ENCODE peak calls at places on chromosomes 4 and X, in nine cellular contexts. One of them, this sample, is unnamed.

GRCh38 chr4:1406946-1407656 is 859 bp upstream of the NKX1-1 start:
- DNase-seq in neuronal stem cell: no peak
- DNase-seq in GM13976: no peak
- DNase-seq in fibroblast of lung: no peak
- DNase-seq in fibroblast of gingiva: no peak
- DNase-seq in activated T-cell treated with anti-CD3 and anti-CD28 coated beads, Interleukin-2, amount 50 U/mL, for 4 hours: no peak
- DNase-seq in breast epithelium: no peak
- DNase-seq in H54: no peak
- DNase-seq in RWPE1: no peak
- DNase-seq in this sample: peak; percentile 38

GRCh38 chrX:44785652-44786051 is 58.2 kb upstream of the DUSP21 start:
- DNase-seq in GM13976: no peak
- DNase-seq in RWPE1: peak; percentile 20
- DNase-seq in activated T-cell treated with anti-CD3 and anti-CD28 coated beads, Interleukin-2, amount 50 U/mL, for 4 hours: no peak
- DNase-seq in neuronal stem cell: no peak
- DNase-seq in H54: peak; percentile 18
- DNase-seq in fibroblast of lung: peak; percentile 90
- DNase-seq in breast epithelium: no peak
- DNase-seq in fibroblast of gingiva: peak; percentile 65
- DNase-seq in this sample: no peak

GRCh38 chrX:68438575-68438974 is 5.3 kb upstream of the OPHN1 start:
- DNase-seq in activated T-cell treated with anti-CD3 and anti-CD28 coated beads, Interleukin-2, amount 50 U/mL, for 4 hours: no peak
- DNase-seq in fibroblast of gingiva: no peak
- DNase-seq in neuronal stem cell: no peak
- DNase-seq in H54: no peak
- DNase-seq in fibroblast of lung: no peak
- DNase-seq in GM13976: no peak
- DNase-seq in breast epithelium: peak; percentile 48
- DNase-seq in RWPE1: no peak
- DNase-seq in this sample: no peak

GRCh38 chrX:133570549-133570948 is 155.3 kb upstream of the GPC4 start:
- DNase-seq in GM13976: no peak
- DNase-seq in neuronal stem cell: no peak
- DNase-seq in breast epithelium: no peak
- DNase-seq in H54: no peak
- DNase-seq in fibroblast of gingiva: no peak
- DNase-seq in activated T-cell treated with anti-CD3 and anti-CD28 coated beads, Interleukin-2, amount 50 U/mL, for 4 hours: no peak
- DNase-seq in RWPE1: no peak
- DNase-seq in fibroblast of lung: peak; percentile 76
- DNase-seq in this sample: no peak

GRCh38 chr4:83219344-83219990 is 65.1 kb downstream of the COQ2 start:
- DNase-seq in breast epithelium: peak; percentile 87
- DNase-seq in neuronal stem cell: no peak
- DNase-seq in GM13976: no peak
- DNase-seq in H54: no peak
- DNase-seq in RWPE1: peak; percentile 39
- DNase-seq in activated T-cell treated with anti-CD3 and anti-CD28 coated beads, Interleukin-2, amount 50 U/mL, for 4 hours: peak; percentile 51
- DNase-seq in fibroblast of gingiva: peak; percentile 63
- DNase-seq in fibroblast of lung: peak; percentile 8
- DNase-seq in this sample: no peak

GRCh38 chr4:27666943-27667342 is 806.3 kb downstream of the STIM2 start:
- DNase-seq in activated T-cell treated with anti-CD3 and anti-CD28 coated beads, Interleukin-2, amount 50 U/mL, for 4 hours: no peak
- DNase-seq in breast epithelium: no peak
- DNase-seq in neuronal stem cell: no peak
- DNase-seq in H54: no peak
- DNase-seq in RWPE1: no peak
- DNase-seq in fibroblast of lung: no peak
- DNase-seq in GM13976: no peak
- DNase-seq in fibroblast of gingiva: no peak
- DNase-seq in this sample: no peak

GRCh38 chrX:104335765-104336164 is 81.0 kb upstream of the ESX1 start:
- DNase-seq in fibroblast of lung: peak; percentile 95
- DNase-seq in GM13976: no peak
- DNase-seq in breast epithelium: no peak
- DNase-seq in RWPE1: no peak
- DNase-seq in H54: peak; percentile 19
- DNase-seq in fibroblast of gingiva: peak; percentile 49
- DNase-seq in activated T-cell treated with anti-CD3 and anti-CD28 coated beads, Interleukin-2, amount 50 U/mL, for 4 hours: no peak
- DNase-seq in neuronal stem cell: no peak
- DNase-seq in this sample: no peak

GRCh38 chr4:108830509-108831244 is 67.8 kb upstream of the ETNPPL start:
- DNase-seq in H54: no peak
- DNase-seq in neuronal stem cell: no peak
- DNase-seq in RWPE1: no peak
- DNase-seq in breast epithelium: no peak
- DNase-seq in fibroblast of lung: peak; percentile 47
- DNase-seq in GM13976: no peak
- DNase-seq in fibroblast of gingiva: no peak
- DNase-seq in activated T-cell treated with anti-CD3 and anti-CD28 coated beads, Interleukin-2, amount 50 U/mL, for 4 hours: no peak
- DNase-seq in this sample: no peak

GRCh38 chr4:100286601-100287000 is 96.3 kb upstream of the DDIT4L start:
- DNase-seq in H54: no peak
- DNase-seq in neuronal stem cell: no peak
- DNase-seq in GM13976: no peak
- DNase-seq in breast epithelium: no peak
- DNase-seq in fibroblast of gingiva: no peak
- DNase-seq in activated T-cell treated with anti-CD3 and anti-CD28 coated beads, Interleukin-2, amount 50 U/mL, for 4 hours: no peak
- DNase-seq in RWPE1: no peak
- DNase-seq in fibroblast of lung: no peak
- DNase-seq in this sample: no peak

GRCh38 chr4:9704551-9705332 is 76.7 kb upstream of the DRD5 start:
- DNase-seq in H54: no peak
- DNase-seq in fibroblast of gingiva: no peak
- DNase-seq in RWPE1: no peak
- DNase-seq in fibroblast of lung: no peak
- DNase-seq in GM13976: no peak
- DNase-seq in neuronal stem cell: no peak
- DNase-seq in activated T-cell treated with anti-CD3 and anti-CD28 coated beads, Interleukin-2, amount 50 U/mL, for 4 hours: no peak
- DNase-seq in breast epithelium: no peak
- DNase-seq in this sample: no peak

GRCh38 chrX:43333543-43333942 is 322.6 kb upstream of the MAOA start:
- DNase-seq in neuronal stem cell: no peak
- DNase-seq in fibroblast of lung: no peak
- DNase-seq in fibroblast of gingiva: no peak
- DNase-seq in breast epithelium: no peak
- DNase-seq in RWPE1: no peak
- DNase-seq in activated T-cell treated with anti-CD3 and anti-CD28 coated beads, Interleukin-2, amount 50 U/mL, for 4 hours: no peak
- DNase-seq in H54: no peak
- DNase-seq in GM13976: no peak
- DNase-seq in this sample: no peak

GRCh38 chrX:119482497-119483480 is 14.5 kb downstream of the SLC25A5 start:
- DNase-seq in RWPE1: no peak
- DNase-seq in breast epithelium: peak; percentile 32
- DNase-seq in H54: peak; percentile 38
- DNase-seq in fibroblast of gingiva: peak; percentile 26
- DNase-seq in GM13976: peak; percentile 78
- DNase-seq in activated T-cell treated with anti-CD3 and anti-CD28 coated beads, Interleukin-2, amount 50 U/mL, for 4 hours: peak; percentile 51
- DNase-seq in neuronal stem cell: no peak
- DNase-seq in fibroblast of lung: peak; percentile 39
- DNase-seq in this sample: peak; percentile 73

GRCh38 chrX:31540313-31540712 is 468.5 kb upstream of the FTHL17 start:
- DNase-seq in breast epithelium: no peak
- DNase-seq in fibroblast of lung: no peak
- DNase-seq in fibroblast of gingiva: no peak
- DNase-seq in neuronal stem cell: no peak
- DNase-seq in H54: no peak
- DNase-seq in RWPE1: no peak
- DNase-seq in activated T-cell treated with anti-CD3 and anti-CD28 coated beads, Interleukin-2, amount 50 U/mL, for 4 hours: no peak
- DNase-seq in GM13976: no peak
- DNase-seq in this sample: no peak

GRCh38 chr4:76182463-76182862 is 31.2 kb downstream of the SCARB2 start:
- DNase-seq in neuronal stem cell: no peak
- DNase-seq in fibroblast of lung: no peak
- DNase-seq in RWPE1: peak; percentile 38
- DNase-seq in H54: no peak
- DNase-seq in activated T-cell treated with anti-CD3 and anti-CD28 coated beads, Interleukin-2, amount 50 U/mL, for 4 hours: no peak
- DNase-seq in GM13976: no peak
- DNase-seq in fibroblast of gingiva: no peak
- DNase-seq in breast epithelium: no peak
- DNase-seq in this sample: no peak

GRCh38 chr4:169179609-169180526 is 90.9 kb downstream of the SH3RF1 start:
- DNase-seq in fibroblast of gingiva: peak; percentile 47
- DNase-seq in neuronal stem cell: no peak
- DNase-seq in RWPE1: no peak
- DNase-seq in fibroblast of lung: peak; percentile 53
- DNase-seq in activated T-cell treated with anti-CD3 and anti-CD28 coated beads, Interleukin-2, amount 50 U/mL, for 4 hours: no peak
- DNase-seq in breast epithelium: no peak
- DNase-seq in H54: no peak
- DNase-seq in GM13976: no peak
- DNase-seq in this sample: no peak

GRCh38 chr4:73193155-73193554 is 65.4 kb downstream of the ANKRD17 start:
- DNase-seq in GM13976: peak; percentile 25
- DNase-seq in RWPE1: no peak
- DNase-seq in activated T-cell treated with anti-CD3 and anti-CD28 coated beads, Interleukin-2, amount 50 U/mL, for 4 hours: no peak
- DNase-seq in breast epithelium: no peak
- DNase-seq in fibroblast of lung: no peak
- DNase-seq in fibroblast of gingiva: no peak
- DNase-seq in neuronal stem cell: no peak
- DNase-seq in H54: no peak
- DNase-seq in this sample: no peak

GRCh38 chr4:127145001-127145400 is 487.8 kb upstream of the INTU start:
- DNase-seq in activated T-cell treated with anti-CD3 and anti-CD28 coated beads, Interleukin-2, amount 50 U/mL, for 4 hours: no peak
- DNase-seq in GM13976: no peak
- DNase-seq in neuronal stem cell: no peak
- DNase-seq in H54: no peak
- DNase-seq in RWPE1: no peak
- DNase-seq in fibroblast of lung: no peak
- DNase-seq in fibroblast of gingiva: no peak
- DNase-seq in breast epithelium: no peak
- DNase-seq in this sample: peak; percentile 43

GRCh38 chr4:91198951-91199350 is 1071.8 kb downstream of the CCSER1 start:
- DNase-seq in GM13976: no peak
- DNase-seq in breast epithelium: no peak
- DNase-seq in fibroblast of lung: no peak
- DNase-seq in neuronal stem cell: no peak
- DNase-seq in H54: peak; percentile 3
- DNase-seq in RWPE1: no peak
- DNase-seq in fibroblast of gingiva: peak; percentile 1
- DNase-seq in activated T-cell treated with anti-CD3 and anti-CD28 coated beads, Interleukin-2, amount 50 U/mL, for 4 hours: no peak
- DNase-seq in this sample: no peak

GRCh38 chrX:67587946-67588624 is 44.3 kb downstream of the AR start:
- DNase-seq in breast epithelium: no peak
- DNase-seq in activated T-cell treated with anti-CD3 and anti-CD28 coated beads, Interleukin-2, amount 50 U/mL, for 4 hours: no peak
- DNase-seq in fibroblast of lung: peak; percentile 42
- DNase-seq in H54: no peak
- DNase-seq in fibroblast of gingiva: peak; percentile 37
- DNase-seq in GM13976: no peak
- DNase-seq in neuronal stem cell: no peak
- DNase-seq in RWPE1: no peak
- DNase-seq in this sample: no peak

GRCh38 chrX:13791559-13791958 is 25.3 kb downstream of the GPM6B start:
- DNase-seq in H54: no peak
- DNase-seq in GM13976: no peak
- DNase-seq in fibroblast of lung: no peak
- DNase-seq in fibroblast of gingiva: peak; percentile 49
- DNase-seq in activated T-cell treated with anti-CD3 and anti-CD28 coated beads, Interleukin-2, amount 50 U/mL, for 4 hours: no peak
- DNase-seq in RWPE1: no peak
- DNase-seq in breast epithelium: peak; percentile 81
- DNase-seq in neuronal stem cell: no peak
- DNase-seq in this sample: no peak

GRCh38 chrX:78383594-78383993 is 56.2 kb upstream of the CYSLTR1 start:
- DNase-seq in RWPE1: no peak
- DNase-seq in activated T-cell treated with anti-CD3 and anti-CD28 coated beads, Interleukin-2, amount 50 U/mL, for 4 hours: no peak
- DNase-seq in H54: no peak
- DNase-seq in fibroblast of lung: no peak
- DNase-seq in neuronal stem cell: no peak
- DNase-seq in fibroblast of gingiva: no peak
- DNase-seq in GM13976: no peak
- DNase-seq in breast epithelium: no peak
- DNase-seq in this sample: no peak

GRCh38 chrX:110258552-110258951 is 59.3 kb downstream of the AMMECR1 start:
- DNase-seq in breast epithelium: no peak
- DNase-seq in RWPE1: peak; percentile 11
- DNase-seq in H54: no peak
- DNase-seq in fibroblast of lung: peak; percentile 56
- DNase-seq in neuronal stem cell: no peak
- DNase-seq in fibroblast of gingiva: peak; percentile 2
- DNase-seq in GM13976: no peak
- DNase-seq in activated T-cell treated with anti-CD3 and anti-CD28 coated beads, Interleukin-2, amount 50 U/mL, for 4 hours: no peak
- DNase-seq in this sample: no peak

GRCh38 chr4:154779362-154779947 is 1.6 kb upstream of the RBM46 start:
- DNase-seq in fibroblast of gingiva: peak; percentile 28
- DNase-seq in H54: no peak
- DNase-seq in activated T-cell treated with anti-CD3 and anti-CD28 coated beads, Interleukin-2, amount 50 U/mL, for 4 hours: no peak
- DNase-seq in breast epithelium: no peak
- DNase-seq in GM13976: peak; percentile 13
- DNase-seq in RWPE1: peak; percentile 58
- DNase-seq in neuronal stem cell: peak; percentile 0
- DNase-seq in fibroblast of lung: peak; percentile 39
- DNase-seq in this sample: no peak

GRCh38 chrX:9746148-9746880 is 19.3 kb downstream of the GPR143 start:
- DNase-seq in activated T-cell treated with anti-CD3 and anti-CD28 coated beads, Interleukin-2, amount 50 U/mL, for 4 hours: no peak
- DNase-seq in breast epithelium: no peak
- DNase-seq in neuronal stem cell: no peak
- DNase-seq in H54: no peak
- DNase-seq in fibroblast of lung: peak; percentile 81
- DNase-seq in fibroblast of gingiva: no peak
- DNase-seq in RWPE1: peak; percentile 11
- DNase-seq in GM13976: no peak
- DNase-seq in this sample: no peak

GRCh38 chr4:102825261-102826071 is 1.9 kb downstream of the UBE2D3 start:
- DNase-seq in H54: no peak
- DNase-seq in fibroblast of lung: peak; percentile 73
- DNase-seq in neuronal stem cell: peak; percentile 8
- DNase-seq in RWPE1: peak; percentile 37
- DNase-seq in activated T-cell treated with anti-CD3 and anti-CD28 coated beads, Interleukin-2, amount 50 U/mL, for 4 hours: peak; percentile 20
- DNase-seq in GM13976: no peak
- DNase-seq in breast epithelium: peak; percentile 42
- DNase-seq in fibroblast of gingiva: peak; percentile 70
- DNase-seq in this sample: no peak

GRCh38 chr4:181488926-181489325 is 754.3 kb upstream of the TENM3 start:
- DNase-seq in neuronal stem cell: no peak
- DNase-seq in GM13976: no peak
- DNase-seq in fibroblast of gingiva: no peak
- DNase-seq in fibroblast of lung: no peak
- DNase-seq in H54: no peak
- DNase-seq in RWPE1: no peak
- DNase-seq in activated T-cell treated with anti-CD3 and anti-CD28 coated beads, Interleukin-2, amount 50 U/mL, for 4 hours: no peak
- DNase-seq in breast epithelium: no peak
- DNase-seq in this sample: no peak

GRCh38 chr4:64538219-64538618 is 129.0 kb upstream of the TECRL start:
- DNase-seq in activated T-cell treated with anti-CD3 and anti-CD28 coated beads, Interleukin-2, amount 50 U/mL, for 4 hours: no peak
- DNase-seq in neuronal stem cell: no peak
- DNase-seq in breast epithelium: no peak
- DNase-seq in fibroblast of gingiva: no peak
- DNase-seq in fibroblast of lung: no peak
- DNase-seq in RWPE1: no peak
- DNase-seq in H54: no peak
- DNase-seq in GM13976: no peak
- DNase-seq in this sample: no peak

GRCh38 chr4:56655209-56655626 is 25.9 kb downstream of the HOPX start:
- DNase-seq in GM13976: peak; percentile 30
- DNase-seq in neuronal stem cell: no peak
- DNase-seq in fibroblast of gingiva: peak; percentile 6
- DNase-seq in fibroblast of lung: peak; percentile 40
- DNase-seq in RWPE1: peak; percentile 20
- DNase-seq in activated T-cell treated with anti-CD3 and anti-CD28 coated beads, Interleukin-2, amount 50 U/mL, for 4 hours: peak; percentile 9
- DNase-seq in H54: no peak
- DNase-seq in breast epithelium: no peak
- DNase-seq in this sample: peak; percentile 60

GRCh38 chr4:69828828-69829227 is 31.1 kb downstream of the SULT1E1 start:
- DNase-seq in H54: no peak
- DNase-seq in neuronal stem cell: no peak
- DNase-seq in RWPE1: no peak
- DNase-seq in GM13976: no peak
- DNase-seq in fibroblast of lung: peak; percentile 6
- DNase-seq in activated T-cell treated with anti-CD3 and anti-CD28 coated beads, Interleukin-2, amount 50 U/mL, for 4 hours: no peak
- DNase-seq in breast epithelium: no peak
- DNase-seq in fibroblast of gingiva: peak; percentile 17
- DNase-seq in this sample: no peak

GRCh38 chrX:21384178-21384577 is 10.0 kb downstream of the CNKSR2 start:
- DNase-seq in GM13976: no peak
- DNase-seq in H54: no peak
- DNase-seq in neuronal stem cell: no peak
- DNase-seq in breast epithelium: no peak
- DNase-seq in fibroblast of gingiva: no peak
- DNase-seq in RWPE1: no peak
- DNase-seq in activated T-cell treated with anti-CD3 and anti-CD28 coated beads, Interleukin-2, amount 50 U/mL, for 4 hours: no peak
- DNase-seq in fibroblast of lung: no peak
- DNase-seq in this sample: no peak

GRCh38 chrX:121987163-121987562 is 939.8 kb downstream of the GLUD2 start:
- DNase-seq in activated T-cell treated with anti-CD3 and anti-CD28 coated beads, Interleukin-2, amount 50 U/mL, for 4 hours: no peak
- DNase-seq in H54: no peak
- DNase-seq in breast epithelium: no peak
- DNase-seq in fibroblast of gingiva: peak; percentile 63
- DNase-seq in GM13976: no peak
- DNase-seq in RWPE1: no peak
- DNase-seq in neuronal stem cell: no peak
- DNase-seq in fibroblast of lung: peak; percentile 66
- DNase-seq in this sample: no peak

This sample was measured in ecto neural progenitor cell.